ENCODE peak calls at places on chromosomes 7 and 10, in eight cellular contexts. E, L, I, Z, A, B, D and C are unnamed samples.

GRCh38 chr10:43110318-43111071 is 27.8 kb upstream of the CSGALNACT2 start:
- DNase-seq in E (no peak), L (no peak), I (no peak), Z (no peak), A (no peak), B (no peak), D (peak), C (no peak)

GRCh38 chr7:45663965-45664623 is 89.9 kb downstream of the ADCY1 start:
- DNase-seq in E (no peak), L (no peak), I (no peak), Z (no peak), A (no peak), B (no peak), D (no peak), C (no peak)

GRCh38 chr10:5976689-5977470 is 463 bp downstream of the IL15RA start:
- DNase-seq in E (peak), L (no peak), I (no peak), Z (no peak), A (no peak), B (no peak), D (no peak), C (no peak)

GRCh38 chr10:98340261-98340675 is 72.3 kb upstream of the LOXL4 start:
- DNase-seq in E (no peak), L (no peak), I (no peak), Z (no peak), A (no peak), B (no peak), D (no peak), C (no peak)

GRCh38 chr7:25586513-25586912 is 358.2 kb upstream of the NPVF start:
- DNase-seq in E (no peak), L (no peak), I (no peak), Z (no peak), A (no peak), B (no peak), D (no peak), C (peak)

GRCh38 chr7:72538856-72539255 is 126.7 kb upstream of the CALN1 start:
- DNase-seq in E (no peak), L (no peak), I (no peak), Z (no peak), A (no peak), B (no peak), D (no peak), C (no peak)

GRCh38 chr10:45354261-45354660 is 19.8 kb upstream of the ALOX5 start:
- DNase-seq in E (no peak), L (peak), I (no peak), Z (no peak), A (no peak), B (no peak), D (no peak), C (peak)

GRCh38 chr10:7410800-7411670 is at the start of gene SFMBT2:
- DNase-seq in E (peak), L (peak), I (peak), Z (no peak), A (peak), B (peak), D (peak), C (peak)

GRCh38 chr7:84506151-84506550 is 311.6 kb upstream of the SEMA3A start:
- DNase-seq in E (no peak), L (no peak), I (no peak), Z (no peak), A (no peak), B (no peak), D (no peak), C (no peak)

GRCh38 chr7:128734777-128735342 is 4.3 kb upstream of the CALU start:
- DNase-seq in E (no peak), L (no peak), I (no peak), Z (no peak), A (no peak), B (no peak), D (no peak), C (no peak)

GRCh38 chr7:113083834-113084498 is 2.7 kb downstream of the GPR85 start:
- DNase-seq in E (no peak), L (no peak), I (no peak), Z (no peak), A (no peak), B (no peak), D (no peak), C (no peak)

GRCh38 chr7:79531116-79531515 is 77.6 kb upstream of the MAGI2 start:
- DNase-seq in E (no peak), L (no peak), I (no peak), Z (no peak), A (no peak), B (no peak), D (no peak), C (no peak)